ENCODE peak calls at places on chromosomes 11 and 22, in four cellular contexts. B is Panc1, Q is mucosa of descending colon, P is OCI-LY7. D is an unnamed sample. For H3K4me1, the result is how much of the 10 kb centered on the place peaks cover.

GRCh38 chr22:17057959-17058814 is 26.6 kb upstream of the IL17RA start:
- DNase-seq in P (peak), Q (peak), B (peak), D (peak)

GRCh38 chr22:32465661-32466060 is 1.4 kb upstream of the BPIFC start:
- DNase-seq in B (no peak), P (no peak), Q (no peak), D (no peak)

GRCh38 chr22:40898850-40899357 is 37.0 kb upstream of the DNAJB7 start:
- DNase-seq in P (peak), B (no peak), Q (peak), D (no peak)

GRCh38 chr11:2137202-2138071 is 1.8 kb downstream of the IGF2 start:
- DNase-seq in P (no peak), Q (peak), B (peak), D (peak)

GRCh38 chr11:47595967-47596366 is 1.8 kb upstream of the C1QTNF4 start:
- DNase-seq in B (no peak), Q (no peak), P (no peak), D (no peak)

GRCh38 chr22:31344369-31345330 is 1.5 kb downstream of the PATZ1 start:
- DNase-seq in B (no peak), P (peak), Q (peak), D (peak)

GRCh38 chr11:2142762-2143202 is 3.6 kb upstream of the IGF2 start:
- DNase-seq in Q (no peak), P (no peak), B (no peak), D (no peak)

GRCh38 chr22:19815093-19815822 is 39.4 kb downstream of the GNB1L start:
- DNase-seq in P (no peak), B (no peak), Q (no peak), D (no peak)

GRCh38 chr11:62552465-62552782 is 5.8 kb upstream of the AHNAK start:
- DNase-seq in Q (peak), P (no peak), B (no peak), D (peak)

GRCh38 chr11:18010271-18010670 is 2.6 kb downstream of the SERGEF start:
- DNase-seq in P (peak), Q (no peak), B (no peak), D (no peak)

GRCh38 chr11:124602193-124602592 is 9.0 kb upstream of the PANX3 start:
- DNase-seq in B (peak), P (no peak), Q (no peak), D (no peak)

GRCh38 chr22:27935897-27936296 is 16.8 kb upstream of the PITPNB start:
- DNase-seq in B (no peak), Q (no peak), P (no peak), D (no peak)

GRCh38 chr11:26806209-26806608 is 84.3 kb upstream of the SLC5A12 start:
- DNase-seq in Q (no peak), P (no peak), B (no peak), D (no peak)

GRCh38 chr11:114340311-114341131 is 44.3 kb downstream of the NNMT start:
- DNase-seq in P (peak), Q (peak), B (peak), D (peak)

GRCh38 chr11:1830119-1830499 is 4.7 kb upstream of the SYT8 start:
- DNase-seq in Q (no peak), P (no peak), B (no peak), D (peak)

GRCh38 chr11:100739636-100740035 is 52.5 kb downstream of the ARHGAP42 start:
- DNase-seq in P (no peak), Q (no peak), B (peak), D (no peak)

GRCh38 chr11:73383249-73384126 is 7.3 kb downstream of the RELT start:
- DNase-seq in B (no peak), P (peak), Q (no peak), D (peak)

GRCh38 chr11:102476069-102476468 is 23.5 kb upstream of the TMEM123 start:
- DNase-seq in P (no peak), B (no peak), Q (no peak), D (no peak)

GRCh38 chr22:45481661-45482060 is 21.0 kb upstream of the FBLN1 start:
- DNase-seq in P (no peak), B (no peak), Q (no peak), D (no peak)

GRCh38 chr11:92340839-92341238 is 116.2 kb downstream of the FAT3 start:
- DNase-seq in Q (peak), B (no peak), P (peak), D (peak)

GRCh38 chr22:29203883-29204282 is 1.8 kb upstream of the EMID1 start:
- DNase-seq in P (no peak), B (no peak), Q (no peak), D (no peak)
- H3K4me1 ChIP-seq in P (under half), B (under half), Q (under half), D (under half)

DNA sequence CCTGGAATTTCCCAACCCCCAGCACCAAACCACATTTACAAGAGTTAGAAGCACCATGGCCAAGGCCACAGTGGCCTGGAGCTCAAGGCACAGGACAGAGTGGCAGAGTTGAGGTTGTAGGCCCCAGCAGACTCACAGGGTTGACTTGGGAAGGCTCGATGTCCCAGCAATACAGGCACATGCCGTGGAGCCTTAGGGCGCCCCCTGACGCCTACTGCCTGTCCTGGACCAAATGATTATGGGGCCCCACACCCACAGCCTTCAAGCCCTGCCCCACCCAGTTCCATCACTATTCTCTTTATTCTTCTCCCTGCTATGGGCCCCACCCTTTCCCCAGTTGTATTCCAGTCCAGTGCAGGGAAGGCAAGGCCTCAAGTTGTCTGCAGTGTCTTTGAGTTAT is at the start of gene CCDC179:
- DNase-seq in B (no peak), Q (no peak), P (no peak), D (no peak)
- H3K4me1 ChIP-seq in B (under half), Q (under half), P (under half), D (under half)

DNA sequence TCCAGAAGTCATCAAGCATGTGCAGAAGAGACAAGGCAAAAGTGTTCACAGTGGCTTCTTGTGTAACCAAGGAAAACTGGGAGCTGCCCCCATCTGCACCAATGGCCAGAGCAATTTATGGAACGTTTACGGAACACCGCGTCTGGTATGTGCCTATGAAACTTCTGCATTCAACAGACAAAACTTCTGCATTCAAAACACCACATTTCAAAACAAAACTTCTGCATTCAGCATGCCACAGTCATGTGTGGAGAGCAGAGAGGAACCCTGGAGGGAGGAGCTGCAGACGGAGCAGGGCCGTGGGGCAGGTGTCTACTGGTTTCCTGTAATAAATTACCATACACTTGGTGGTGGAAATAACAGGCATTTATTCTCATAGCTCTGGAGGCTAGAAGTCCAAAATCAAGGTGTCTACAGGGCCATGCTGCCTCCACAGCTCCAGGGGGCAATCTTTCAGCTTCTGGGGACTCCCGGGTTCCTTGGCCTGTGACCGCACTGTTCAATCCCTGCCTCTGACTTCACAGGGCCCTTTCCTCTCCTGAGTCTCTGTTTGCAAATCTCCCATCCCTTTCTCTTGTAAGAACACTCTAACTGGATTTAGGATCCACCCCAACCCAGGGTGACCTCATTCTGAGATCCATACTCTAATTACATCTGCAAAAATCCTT is 32.2 kb downstream of the RPL3 start:
- DNase-seq in Q (no peak), P (peak), B (no peak), D (no peak)
- H3K4me1 ChIP-seq in Q (under half), P (under half), B (half or more), D (under half)

GRCh38 chr11:86952933-86953637 is 2.1 kb downstream of the FZD4 start:
- DNase-seq in Q (no peak), P (no peak), B (no peak), D (no peak)
- H3K4me1 ChIP-seq in Q (under half), P (under half), B (under half), D (under half)

D was measured in colonic mucosa.